ENCODE peak calls at places on chromosomes 2 and 18, in six cellular contexts. Y, K, T, P, C and D are unnamed samples.

GRCh38 chr2:217086038-217086522 is 226.2 kb upstream of the TNP1 start:
- DNase-seq in P (peak; percentile 53), K (no peak), Y (no peak), C (no peak), T (no peak), D (no peak)

GRCh38 chr2:1461507-1462390 is 48.5 kb downstream of the TPO start:
- DNase-seq in C (no peak), T (no peak), K (no peak), P (no peak), Y (no peak), D (no peak)

GRCh38 chr18:8373486-8373885 is 235.8 kb upstream of the RAB12 start:
- DNase-seq in K (no peak), T (no peak), P (peak; percentile 53), Y (no peak), C (no peak), D (no peak)

GRCh38 chr18:43692291-43692690 is 415.0 kb upstream of the SYT4 start:
- DNase-seq in T (no peak), C (no peak), P (peak; percentile 31), K (no peak), Y (no peak), D (peak; percentile 27)

GRCh38 chr2:141182246-141182645 is 948.6 kb downstream of the LRP1B start:
- DNase-seq in C (no peak), Y (no peak), K (no peak), P (no peak), T (no peak), D (no peak)

GRCh38 chr2:45102141-45102540 is 92.9 kb upstream of the SIX2 start:
- DNase-seq in Y (no peak), T (no peak), P (no peak), K (no peak), C (no peak), D (no peak)

GRCh38 chr18:47149457-47150028 is 757 bp downstream of the HDHD2 start:
- DNase-seq in P (no peak), T (no peak), K (no peak), Y (no peak), C (no peak), D (no peak)

GRCh38 chr2:173354601-173355131 is at the start of gene CDCA7:
- DNase-seq in P (peak; percentile 42), K (peak; percentile 25), Y (no peak), T (peak; percentile 53), C (peak; percentile 85), D (peak; percentile 35)

GRCh38 chr2:30410217-30410616 is 36.8 kb upstream of the LCLAT1 start:
- DNase-seq in P (peak; percentile 83), T (no peak), K (no peak), Y (no peak), C (peak; percentile 65), D (peak; percentile 5)

GRCh38 chr2:120373424-120373823 is 27.5 kb downstream of the INHBB start:
- DNase-seq in K (no peak), C (no peak), P (no peak), Y (no peak), T (no peak), D (no peak)

GRCh38 chr18:63366270-63366990 is 576 bp downstream of the KDSR start:
- DNase-seq in K (peak; percentile 61), Y (no peak), T (peak; percentile 73), C (peak; percentile 32), P (peak; percentile 75), D (no peak)